ENCODE peak calls at places on chromosomes 12 and 14, in five cellular contexts. H, K, L, V and C are unnamed samples.

GRCh38 chr12:3171195-3171591 is 94.0 kb downstream of the TSPAN9 start:
- DNase-seq in H (no peak), K (no peak), L (no peak), V (no peak), C (no peak)

GRCh38 chr14:70782361-70782760 is 27.0 kb downstream of the MAP3K9 start:
- DNase-seq in H (no peak), K (no peak), L (no peak), V (peak; percentile 92), C (no peak)

GRCh38 chr14:94543450-94544123 is 17.7 kb upstream of the SERPINA4 start:
- DNase-seq in H (no peak), K (no peak), L (no peak), V (no peak), C (no peak)

GRCh38 chr12:11749943-11750690 is 100.6 kb downstream of the ETV6 start:
- DNase-seq in H (peak; percentile 93), K (no peak), L (no peak), V (no peak), C (no peak)

GRCh38 chr12:75692883-75693282 is 181.5 kb upstream of the KRR1 start:
- DNase-seq in H (no peak), K (no peak), L (no peak), V (no peak), C (no peak)

GRCh38 chr14:54794796-54795195 is 107.8 kb downstream of the GCH1 start:
- DNase-seq in H (no peak), K (no peak), L (no peak), V (no peak), C (no peak)

GRCh38 chr14:104827173-104828055 is 26.5 kb downstream of the ZBTB42 start:
- DNase-seq in H (peak; percentile 54), K (peak; percentile 38), L (no peak), V (peak; percentile 72), C (peak; percentile 37)

GRCh38 chr12:78085562-78086182 is 255.0 kb downstream of the NAV3 start:
- DNase-seq in H (no peak), K (no peak), L (no peak), V (no peak), C (no peak)

GRCh38 chr14:37591311-37591940 is 3.6 kb downstream of the FOXA1 start:
- DNase-seq in H (no peak), K (no peak), L (no peak), V (no peak), C (no peak)

GRCh38 chr14:24298892-24299254 is 707 bp downstream of the DHRS1 start:
- DNase-seq in H (no peak), K (no peak), L (no peak), V (peak; percentile 18), C (no peak)

GRCh38 chr12:91397866-91398532 is 215.4 kb upstream of the DCN start:
- DNase-seq in H (no peak), K (no peak), L (no peak), V (no peak), C (no peak)